ENCODE peak calls at places on chromosome X, in ten cellular contexts. K, X, C, J, T, N, R, P, M and E are unnamed samples.

GRCh38 chrX:86504297-86504696 is 356.0 kb downstream of the DACH2 start:
- DNase-seq in K (no peak), X (no peak), C (no peak), J (no peak), T (no peak), N (no peak), R (no peak), P (no peak), M (no peak), E (no peak)

GRCh38 chrX:67732864-67733263 is 189.0 kb downstream of the AR start:
- DNase-seq in K (no peak), X (no peak), C (no peak), J (no peak), T (no peak), N (no peak), R (no peak), P (no peak), M (no peak), E (no peak)

GRCh38 chrX:1140236-1140681 is 72.2 kb downstream of the CRLF2 start:
- DNase-seq in K (no peak), X (peak; percentile 20), C (no peak), J (peak; percentile 12), T (no peak), N (no peak), R (no peak), P (peak; percentile 19), M (no peak), E (no peak)

GRCh38 chrX:24498975-24499374 is 33.9 kb downstream of the PDK3 start:
- DNase-seq in K (no peak), X (no peak), C (no peak), J (no peak), T (peak; percentile 24), N (peak; percentile 25), R (no peak), P (no peak), M (peak; percentile 20), E (no peak)

GRCh38 chrX:155086961-155087735 is 15.8 kb downstream of the BRCC3 start:
- DNase-seq in K (no peak), X (no peak), C (no peak), J (no peak), T (no peak), N (no peak), R (no peak), P (no peak), M (no peak), E (no peak)

GRCh38 chrX:98068210-98068609 is 1184.5 kb downstream of the RPA4 start:
- DNase-seq in K (no peak), X (no peak), C (no peak), J (no peak), T (no peak), N (no peak), R (no peak), P (no peak), M (no peak), E (no peak)

GRCh38 chrX:120769576-120770341 is 105.9 kb downstream of the CT47B1 start:
- DNase-seq in K (peak; percentile 62), X (no peak), C (peak; percentile 49), J (no peak), T (peak; percentile 74), N (peak; percentile 64), R (no peak), P (no peak), M (peak; percentile 84), E (no peak)

GRCh38 chrX:130173190-130173895 is 1.6 kb downstream of the RAB33A start:
- DNase-seq in K (peak; percentile 73), X (peak; percentile 73), C (peak; percentile 75), J (no peak), T (no peak), N (no peak), R (no peak), P (no peak), M (peak; percentile 82), E (no peak)

GRCh38 chrX:153806999-153807575 is 12.6 kb downstream of the SSR4 start:
- DNase-seq in K (no peak), X (no peak), C (no peak), J (no peak), T (no peak), N (no peak), R (no peak), P (no peak), M (no peak), E (no peak)

GRCh38 chrX:44305921-44306320 is 37.6 kb downstream of the EFHC2 start:
- DNase-seq in K (no peak), X (no peak), C (no peak), J (no peak), T (no peak), N (no peak), R (no peak), P (no peak), M (no peak), E (no peak)
- TF ChIP-seq CTCF in K (no peak), X (no peak), C (no peak), J (no peak), T (no peak), N (no peak), R (no peak), P (no peak), M (no peak), E (no peak)

DNA sequence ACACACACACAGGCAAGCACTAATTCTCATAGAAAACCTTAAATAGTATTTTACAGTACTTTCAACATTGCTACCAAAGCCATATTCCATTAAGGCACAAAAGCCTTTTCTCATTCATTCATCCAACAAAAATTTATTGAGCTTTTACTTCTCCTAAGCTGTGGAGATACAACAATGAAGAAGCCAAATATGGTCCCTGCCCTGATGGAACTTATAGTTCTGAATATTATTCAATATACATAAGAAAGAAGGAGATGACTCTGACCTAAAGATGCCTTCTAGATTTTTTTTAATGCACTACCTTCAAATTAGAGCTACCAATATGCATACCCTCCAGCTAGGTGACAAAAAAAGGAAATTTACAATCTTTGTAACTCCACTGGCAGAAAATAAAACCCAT is 90.0 kb upstream of the WDR44 start:
- DNase-seq in K (no peak), X (no peak), C (no peak), J (no peak), T (no peak), N (no peak), R (no peak), P (no peak), M (no peak), E (no peak)
- TF ChIP-seq CTCF in K (no peak), X (no peak), C (no peak), J (no peak), T (no peak), N (no peak), R (no peak), P (no peak), M (no peak), E (no peak)

GRCh38 chrX:106619797-106620196 is 8.0 kb downstream of the RADX start:
- DNase-seq in K (no peak), X (no peak), C (no peak), J (no peak), T (peak; percentile 4), N (no peak), R (no peak), P (no peak), M (peak; percentile 16), E (no peak)
- TF ChIP-seq CTCF in K (peak; percentile 48), X (no peak), C (peak; percentile 39), J (peak; percentile 58), T (peak; percentile 38), N (peak; percentile 61), R (peak; percentile 31), P (peak; percentile 37), M (peak; percentile 45), E (peak; percentile 44)

DNA sequence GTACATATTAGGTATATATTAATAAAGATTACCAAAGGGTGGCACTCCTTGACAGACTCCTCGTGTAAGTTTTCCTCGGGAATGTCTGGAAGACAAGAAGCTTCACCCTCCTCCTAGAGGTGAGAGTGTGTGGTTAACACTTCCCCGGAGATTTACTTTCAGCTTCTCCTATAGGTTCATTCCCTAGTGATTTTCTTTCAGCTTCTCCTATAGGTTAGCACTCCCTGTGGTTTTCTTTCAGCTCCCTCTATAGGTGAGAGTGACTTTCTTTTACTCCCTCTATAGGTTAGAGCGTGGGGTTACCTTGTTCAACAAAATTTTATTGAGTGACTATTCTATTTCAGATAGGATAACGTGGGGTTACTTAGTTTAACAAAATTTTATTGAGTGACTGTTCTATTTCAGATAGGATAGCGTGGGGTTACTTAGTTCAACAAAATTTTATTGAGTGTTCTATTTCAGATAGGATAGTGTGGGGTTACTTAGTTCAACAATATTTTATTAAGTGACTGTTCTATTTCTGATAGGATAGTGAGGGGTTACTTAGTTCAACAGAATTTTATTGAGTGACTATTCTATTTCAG is 106.0 kb upstream of the PLAC1 start:
- DNase-seq in K (no peak), X (no peak), C (no peak), J (no peak), T (peak; percentile 82), N (peak; percentile 30), R (no peak), P (no peak), M (no peak), E (no peak)
- TF ChIP-seq CTCF in K (peak; percentile 12), X (no peak), C (peak; percentile 5), J (peak; percentile 66), T (peak; percentile 32), N (peak; percentile 31), R (no peak), P (no peak), M (peak; percentile 26), E (no peak)

GRCh38 chrX:77276742-77277141 is 170.4 kb upstream of the FGF16 start:
- DNase-seq in K (no peak), X (no peak), C (no peak), J (no peak), T (peak; percentile 3), N (no peak), R (no peak), P (no peak), M (no peak), E (no peak)
- TF ChIP-seq CTCF in K (no peak), X (no peak), C (no peak), J (peak; percentile 40), T (no peak), N (no peak), R (no peak), P (no peak), M (no peak), E (no peak)

GRCh38 chrX:125131146-125131545 is 188.5 kb upstream of the TEX13C start:
- DNase-seq in K (no peak), X (no peak), C (no peak), J (no peak), T (peak; percentile 20), N (peak; percentile 0), R (no peak), P (no peak), M (no peak), E (no peak)

GRCh38 chrX:125137521-125137920 is 182.2 kb upstream of the TEX13C start:
- DNase-seq in K (no peak), X (no peak), C (no peak), J (no peak), T (no peak), N (no peak), R (no peak), P (no peak), M (no peak), E (no peak)

GRCh38 chrX:125132274-125132673 is 187.4 kb upstream of the TEX13C start:
- DNase-seq in K (no peak), X (no peak), C (no peak), J (no peak), T (peak; percentile 37), N (peak; percentile 1), R (no peak), P (no peak), M (no peak), E (no peak)
- TF ChIP-seq CTCF in K (peak; percentile 14), X (no peak), C (no peak), J (peak; percentile 86), T (peak; percentile 43), N (peak; percentile 55), R (no peak), P (no peak), M (no peak), E (peak; percentile 11)